ENCODE peak calls at places on chromosomes 3 and 15, in nine cellular contexts. N, O, E, T, Z, Y, V, C and K are unnamed samples.

GRCh38 chr3:167728176-167728575 is 6.5 kb downstream of the PDCD10 start:
- DNase-seq in V (peak; percentile 73), Y (no peak), O (no peak), N (no peak), C (no peak), E (peak; percentile 84), T (no peak), Z (no peak), K (no peak)

GRCh38 chr15:96353931-96354730 is 23.6 kb downstream of the NR2F2 start:
- DNase-seq in O (peak; percentile 61), C (no peak), N (no peak), E (peak; percentile 62), Y (no peak), T (no peak), Z (no peak), V (peak; percentile 50), K (no peak)

GRCh38 chr3:134804508-134805480 is 9.7 kb downstream of the EPHB1 start:
- DNase-seq in O (no peak), Z (no peak), Y (no peak), C (no peak), V (no peak), N (no peak), T (no peak), E (no peak), K (no peak)

GRCh38 chr3:131743126-131743525 is 240.4 kb upstream of the MRPL3 start:
- DNase-seq in N (no peak), Y (no peak), Z (no peak), V (no peak), C (no peak), E (no peak), O (no peak), T (no peak), K (no peak)

GRCh38 chr15:85706779-85707518 is 87.8 kb downstream of the KLHL25 start:
- DNase-seq in O (peak; percentile 92), Y (peak; percentile 71), T (no peak), C (peak; percentile 24), N (no peak), V (no peak), E (peak; percentile 81), Z (peak; percentile 66), K (no peak)

GRCh38 chr3:15858547-15859506 is 61.0 kb upstream of the ANKRD28 start:
- DNase-seq in Y (peak; percentile 91), C (peak; percentile 50), N (peak; percentile 87), E (peak; percentile 6), T (no peak), Z (peak; percentile 47), V (peak; percentile 47), O (peak; percentile 68), K (peak; percentile 53)

GRCh38 chr15:64001148-64001547 is 45.1 kb downstream of the DAPK2 start:
- DNase-seq in O (no peak), E (no peak), V (no peak), T (no peak), Z (no peak), N (no peak), Y (no peak), C (no peak), K (no peak)

GRCh38 chr3:97910931-97911351 is 61.3 kb downstream of the RIOX2 start:
- DNase-seq in T (no peak), V (peak; percentile 31), Z (peak; percentile 28), O (no peak), E (peak; percentile 9), C (no peak), Y (peak; percentile 33), N (no peak), K (no peak)

GRCh38 chr15:64209680-64210334 is 47.0 kb upstream of the PPIB start:
- DNase-seq in Z (no peak), T (no peak), E (peak; percentile 56), C (no peak), Y (peak; percentile 33), N (no peak), O (peak; percentile 80), V (peak; percentile 36), K (no peak)

GRCh38 chr3:180246688-180247195 is 210.0 kb upstream of the PEX5L start:
- DNase-seq in V (no peak), O (no peak), C (no peak), E (no peak), Z (no peak), N (no peak), Y (no peak), T (no peak), K (no peak)

GRCh38 chr3:43953814-43954241 is 263.1 kb downstream of the ABHD5 start:
- DNase-seq in Z (no peak), T (no peak), N (no peak), C (no peak), Y (no peak), V (no peak), E (peak; percentile 48), O (no peak), K (no peak)

GRCh38 chr3:131216801-131217200 is 164.8 kb upstream of the NUDT16 start:
- DNase-seq in V (peak; percentile 59), T (no peak), Y (no peak), N (no peak), C (no peak), E (peak; percentile 83), Z (no peak), O (peak; percentile 38), K (peak; percentile 19)

GRCh38 chr3:144085964-144086363 is 114.3 kb downstream of the DIPK2A start:
- DNase-seq in T (no peak), C (no peak), Y (no peak), E (peak; percentile 12), N (no peak), Z (no peak), O (peak; percentile 66), V (peak; percentile 95), K (no peak)